ENCODE peak calls at places on chromosomes 1 and 21, in four cellular contexts. One of them, this sample, is unnamed. For H3K4me1, the result is how much of the 10 kb centered on the place peaks cover.

GRCh38 chr1:94296018-94296417 is 58.6 kb upstream of the ARHGAP29 start:
- DNase-seq in iPS DF 6.9: no peak
- DNase-seq in tibial artery: no peak
- DNase-seq in upper lobe of left lung: no peak
- DNase-seq in this sample: no peak

GRCh38 chr1:109897244-109897955 is 13.2 kb upstream of the CSF1 start:
- DNase-seq in iPS DF 6.9: no peak
- DNase-seq in tibial artery: no peak
- DNase-seq in upper lobe of left lung: no peak
- DNase-seq in this sample: no peak

GRCh38 chr1:222140206-222140605 is 398.3 kb upstream of the DUSP10 start:
- DNase-seq in iPS DF 6.9: no peak
- DNase-seq in tibial artery: no peak
- DNase-seq in upper lobe of left lung: no peak
- DNase-seq in this sample: no peak

GRCh38 chr1:170168263-170168662 is 22.5 kb downstream of the NTMT2 start:
- DNase-seq in iPS DF 6.9: no peak
- DNase-seq in tibial artery: no peak
- DNase-seq in upper lobe of left lung: no peak
- DNase-seq in this sample: no peak

GRCh38 chr1:27009601-27010197 is 3.0 kb downstream of the TENT5B start:
- DNase-seq in iPS DF 6.9: no peak
- DNase-seq in tibial artery: no peak
- DNase-seq in upper lobe of left lung: peak
- DNase-seq in this sample: no peak

GRCh38 chr1:15788624-15789301 is 18.7 kb downstream of the UQCRHL start:
- DNase-seq in iPS DF 6.9: no peak
- DNase-seq in tibial artery: no peak
- DNase-seq in upper lobe of left lung: peak
- DNase-seq in this sample: no peak

GRCh38 chr1:84762664-84763063 is 72.4 kb upstream of the SSX2IP start:
- DNase-seq in iPS DF 6.9: no peak
- DNase-seq in tibial artery: no peak
- DNase-seq in upper lobe of left lung: no peak
- DNase-seq in this sample: no peak

GRCh38 chr1:84959294-84959693 is 37.6 kb downstream of the MCOLN2 start:
- DNase-seq in iPS DF 6.9: no peak
- DNase-seq in tibial artery: no peak
- DNase-seq in upper lobe of left lung: no peak
- DNase-seq in this sample: peak

GRCh38 chr21:44874240-44874496 is 678 bp upstream of the PTTG1IP start:
- DNase-seq in iPS DF 6.9: no peak
- DNase-seq in tibial artery: no peak
- DNase-seq in upper lobe of left lung: no peak
- DNase-seq in this sample: no peak

GRCh38 chr1:109804660-109805059 is 40.9 kb upstream of the EPS8L3 start:
- DNase-seq in iPS DF 6.9: no peak
- DNase-seq in tibial artery: peak
- DNase-seq in upper lobe of left lung: peak
- DNase-seq in this sample: no peak

GRCh38 chr1:30011970-30012369 is 711.4 kb downstream of the MATN1 start:
- DNase-seq in iPS DF 6.9: no peak
- DNase-seq in tibial artery: peak
- DNase-seq in upper lobe of left lung: no peak
- DNase-seq in this sample: no peak
- H3K27ac ChIP-seq in iPS DF 6.9: no peak
- H3K27ac ChIP-seq in tibial artery: no peak
- H3K27ac ChIP-seq in upper lobe of left lung: no peak
- H3K27ac ChIP-seq in this sample: no peak

DNA sequence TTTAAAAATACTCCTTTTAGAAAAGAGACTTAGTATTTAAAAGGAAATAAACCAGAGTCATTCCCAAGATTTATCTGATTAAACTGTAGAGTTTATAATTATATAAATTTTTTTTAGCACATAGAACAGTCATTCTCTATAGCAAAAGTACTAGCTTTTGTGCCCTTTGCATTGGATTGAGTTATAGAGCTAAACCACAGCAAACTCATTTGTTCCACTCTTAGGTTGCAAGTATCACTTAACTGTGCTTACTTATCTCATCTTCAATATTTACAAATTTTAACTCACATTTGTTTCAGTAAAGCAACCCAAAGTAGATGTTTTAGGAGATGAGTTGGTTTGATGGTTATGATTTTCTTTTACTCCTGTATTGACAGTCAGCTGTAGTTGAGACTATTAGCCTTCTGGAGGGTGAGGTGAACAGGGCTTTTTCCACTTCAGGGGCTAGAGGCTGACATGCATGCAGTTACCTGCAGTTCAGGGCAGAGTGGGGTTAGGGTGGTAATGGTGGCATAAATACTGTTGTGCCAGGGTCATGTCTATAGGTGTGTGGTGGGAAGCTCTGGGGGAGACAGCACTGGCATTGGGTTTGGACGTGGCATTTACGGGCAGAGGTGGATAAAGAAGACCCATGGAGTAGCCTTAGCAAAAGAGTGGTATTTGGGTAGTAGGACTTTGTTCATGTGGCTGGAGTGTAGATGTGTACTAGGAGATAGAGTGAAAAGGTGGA is 42.1 kb downstream of the DYRK1A start:
- DNase-seq in iPS DF 6.9: no peak
- DNase-seq in tibial artery: no peak
- DNase-seq in upper lobe of left lung: no peak
- DNase-seq in this sample: no peak
- H3K4me1 ChIP-seq in iPS DF 6.9: under half
- H3K4me1 ChIP-seq in tibial artery: under half
- H3K4me1 ChIP-seq in upper lobe of left lung: half or more
- H3K4me1 ChIP-seq in this sample: half or more

GRCh38 chr1:153513023-153513422 is 22.8 kb downstream of the S100A6 start:
- DNase-seq in iPS DF 6.9: no peak
- DNase-seq in tibial artery: no peak
- DNase-seq in upper lobe of left lung: no peak
- DNase-seq in this sample: no peak
- H3K27ac ChIP-seq in iPS DF 6.9: no peak
- H3K27ac ChIP-seq in tibial artery: no peak
- H3K27ac ChIP-seq in upper lobe of left lung: no peak
- H3K27ac ChIP-seq in this sample: no peak

GRCh38 chr1:203178083-203178482 is 2.5 kb upstream of the MYBPH start:
- DNase-seq in iPS DF 6.9: no peak
- DNase-seq in tibial artery: peak
- DNase-seq in upper lobe of left lung: no peak
- DNase-seq in this sample: no peak
- H3K4me1 ChIP-seq in iPS DF 6.9: under half
- H3K4me1 ChIP-seq in tibial artery: under half
- H3K4me1 ChIP-seq in upper lobe of left lung: under half
- H3K4me1 ChIP-seq in this sample: under half

GRCh38 chr1:156113263-156114004 is 1.1 kb upstream of the LMNA start:
- DNase-seq in iPS DF 6.9: no peak
- DNase-seq in tibial artery: no peak
- DNase-seq in upper lobe of left lung: no peak
- DNase-seq in this sample: no peak

GRCh38 chr1:156112276-156113137 is 2.0 kb upstream of the LMNA start:
- DNase-seq in iPS DF 6.9: no peak
- DNase-seq in tibial artery: no peak
- DNase-seq in upper lobe of left lung: no peak
- DNase-seq in this sample: no peak

GRCh38 chr1:156115514-156116374 is 1.2 kb downstream of the LMNA start:
- DNase-seq in iPS DF 6.9: no peak
- DNase-seq in tibial artery: peak
- DNase-seq in upper lobe of left lung: peak
- DNase-seq in this sample: no peak

GRCh38 chr1:156114101-156114918 is at the start of gene LMNA:
- DNase-seq in iPS DF 6.9: no peak
- DNase-seq in tibial artery: peak
- DNase-seq in upper lobe of left lung: peak
- DNase-seq in this sample: peak

GRCh38 chr1:156114919-156115513 is 505 bp downstream of the LMNA start:
- DNase-seq in iPS DF 6.9: no peak
- DNase-seq in tibial artery: no peak
- DNase-seq in upper lobe of left lung: no peak
- DNase-seq in this sample: no peak
- H3K27ac ChIP-seq in iPS DF 6.9: no peak
- H3K27ac ChIP-seq in tibial artery: peak
- H3K27ac ChIP-seq in upper lobe of left lung: peak
- H3K27ac ChIP-seq in this sample: peak

GRCh38 chr1:43861337-43861736 is 72.3 kb upstream of the ARTN start:
- DNase-seq in iPS DF 6.9: no peak
- DNase-seq in tibial artery: no peak
- DNase-seq in upper lobe of left lung: no peak
- DNase-seq in this sample: no peak

GRCh38 chr1:43861985-43862735 is 71.4 kb upstream of the ARTN start:
- DNase-seq in iPS DF 6.9: no peak
- DNase-seq in tibial artery: peak
- DNase-seq in upper lobe of left lung: no peak
- DNase-seq in this sample: no peak

GRCh38 chr1:43867946-43868740 is 65.5 kb upstream of the ARTN start:
- DNase-seq in iPS DF 6.9: no peak
- DNase-seq in tibial artery: no peak
- DNase-seq in upper lobe of left lung: no peak
- DNase-seq in this sample: no peak

GRCh38 chr1:43866201-43866600 is 67.4 kb upstream of the ARTN start:
- DNase-seq in iPS DF 6.9: no peak
- DNase-seq in tibial artery: no peak
- DNase-seq in upper lobe of left lung: no peak
- DNase-seq in this sample: no peak

DNA sequence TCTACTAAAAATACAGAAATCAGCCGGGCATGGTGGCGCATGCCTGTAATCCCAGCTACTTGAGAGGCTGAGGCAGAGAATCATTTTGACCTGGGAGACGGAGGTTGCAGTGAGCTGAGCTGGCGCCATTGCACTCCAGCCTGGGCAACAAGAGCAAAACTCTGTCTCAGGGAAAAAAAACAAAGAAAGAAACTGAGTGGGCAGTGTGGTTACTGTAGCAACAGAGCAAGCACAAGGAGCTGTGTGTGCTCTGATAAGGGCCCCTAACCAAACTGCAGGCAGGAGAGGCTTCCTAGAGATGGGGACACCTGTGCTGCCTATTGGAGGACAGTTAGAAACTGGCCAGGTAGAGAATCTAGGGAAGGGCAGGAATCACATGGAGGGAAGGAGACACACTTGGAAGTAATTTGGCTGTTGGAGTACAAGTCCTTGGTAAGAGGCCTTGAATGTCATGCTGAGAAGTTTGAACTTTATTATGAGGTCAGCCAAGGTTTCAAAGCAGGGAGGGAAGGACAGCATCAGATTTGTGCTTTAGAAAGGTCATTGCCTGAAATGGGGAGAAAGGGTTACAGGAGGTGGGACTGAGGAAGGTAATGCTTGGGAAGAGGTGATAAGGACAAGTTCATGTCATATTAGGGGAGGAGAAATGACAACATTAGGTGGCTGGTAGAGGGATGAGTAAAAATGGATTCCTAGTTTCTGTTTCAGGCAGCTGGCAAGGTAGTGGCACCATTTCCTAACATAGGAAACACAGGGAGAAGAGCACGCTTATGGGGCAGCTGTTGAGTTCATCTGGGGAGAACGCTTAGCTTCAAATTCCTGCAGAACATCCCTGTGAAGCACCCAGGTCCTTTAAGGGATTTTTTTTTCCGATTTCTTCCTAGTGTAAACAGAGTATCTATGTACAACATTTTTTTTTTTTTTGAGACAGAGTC is 69.2 kb upstream of the ARTN start:
- DNase-seq in iPS DF 6.9: no peak
- DNase-seq in tibial artery: no peak
- DNase-seq in upper lobe of left lung: no peak
- DNase-seq in this sample: no peak
- H3K4me1 ChIP-seq in iPS DF 6.9: under half
- H3K4me1 ChIP-seq in tibial artery: under half
- H3K4me1 ChIP-seq in upper lobe of left lung: under half
- H3K4me1 ChIP-seq in this sample: under half

GRCh38 chr1:204883405-204883804 is 12.7 kb downstream of the NFASC start:
- DNase-seq in iPS DF 6.9: no peak
- DNase-seq in tibial artery: no peak
- DNase-seq in upper lobe of left lung: no peak
- DNase-seq in this sample: no peak
- H3K27ac ChIP-seq in iPS DF 6.9: no peak
- H3K27ac ChIP-seq in tibial artery: no peak
- H3K27ac ChIP-seq in upper lobe of left lung: no peak
- H3K27ac ChIP-seq in this sample: no peak